ENCODE peak calls at places on chromosomes 13 and 19, in nine cellular contexts. Q is ovary; R is AG09319; F is anterior cingulate cortex; D is tibial nerve; Y is stimulated activated CD4-positive, alpha-beta T cell treated with anti-CD3 and anti-CD28 coated beads, TNF-alpha, amount 100 ng/mL, for 1 hour; N is stimulated activated CD8-positive, alpha-beta memory T cell treated with anti-CD3 and anti-CD28 coated beads, Interleukin-4, amount 100 ng/mL, for 4 hours; T is stimulated activated naive B cell treated with anti-CD40 and anti-IgM and Interleukin-4, amounts not matched to agents 10 μg/mL and 1 μg/mL and 100 μg/mL, for 72 hours; K is A172. I is an unnamed sample.

GRCh38 chr19:38852231-38853044 is 2.7 kb upstream of the HNRNPL start:
- DNase-seq in Q (peak; percentile 72), R (no peak), F (peak; percentile 73), D (peak; percentile 46), Y (no peak), N (no peak), T (peak; percentile 47), K (peak; percentile 72), I (no peak)

GRCh38 chr19:55178781-55179569 is 1.1 kb downstream of the SYT5 start:
- DNase-seq in Q (peak; percentile 36), R (no peak), F (peak; percentile 82), D (no peak), Y (peak; percentile 77), N (peak; percentile 83), T (peak; percentile 89), K (peak; percentile 77), I (no peak)

GRCh38 chr13:36163809-36164308 is 32.7 kb upstream of the DCLK1 start:
- DNase-seq in Q (peak; percentile 64), R (peak; percentile 54), F (no peak), D (peak; percentile 88), Y (no peak), N (no peak), T (no peak), K (peak; percentile 6), I (peak; percentile 75)

GRCh38 chr13:110458017-110458416 is 103.5 kb downstream of the RAB20 start:
- DNase-seq in Q (no peak), R (no peak), F (no peak), D (no peak), Y (no peak), N (no peak), T (no peak), K (no peak), I (no peak)

GRCh38 chr19:58021541-58022282 is 12.1 kb upstream of the ZSCAN1 start:
- DNase-seq in Q (peak; percentile 46), R (no peak), F (peak; percentile 9), D (no peak), Y (no peak), N (no peak), T (peak; percentile 71), K (peak; percentile 34), I (no peak)

GRCh38 chr13:107043016-107043957 is 475.4 kb upstream of the ARGLU1 start:
- DNase-seq in Q (no peak), R (no peak), F (no peak), D (no peak), Y (no peak), N (no peak), T (no peak), K (no peak), I (no peak)

GRCh38 chr19:54422136-54422535 is 6.9 kb downstream of the TTYH1 start:
- DNase-seq in Q (no peak), R (no peak), F (no peak), D (no peak), Y (no peak), N (no peak), T (no peak), K (no peak), I (no peak)

GRCh38 chr13:68030152-68030809 is 800.1 kb upstream of the PCDH9 start:
- DNase-seq in Q (no peak), R (no peak), F (no peak), D (no peak), Y (no peak), N (no peak), T (no peak), K (no peak), I (no peak)

GRCh38 chr19:55354698-55355212 is at the start of gene COX6B2:
- DNase-seq in Q (no peak), R (no peak), F (no peak), D (no peak), Y (no peak), N (no peak), T (no peak), K (no peak), I (no peak)